ENCODE peak calls at places on chromosomes 3 and 15, in nine cellular contexts. V, P, X, D, R, S, F, N and L are unnamed samples. For H3K4me1, the result is how much of the 10 kb centered on the place peaks cover.

GRCh38 chr15:60589253-60589652 is 110.3 kb upstream of the ICE2 start:
- DNase-seq in P (no peak), X (no peak), N (no peak), F (no peak), V (no peak), S (no peak), R (no peak), D (no peak), L (no peak)

GRCh38 chr15:80769471-80770355 is 9.5 kb upstream of the CEMIP start:
- DNase-seq in V (no peak), X (no peak), F (no peak), R (no peak), N (no peak), P (no peak), D (no peak), S (no peak), L (no peak)

GRCh38 chr3:13258986-13259514 is 161.1 kb downstream of the NUP210 start:
- DNase-seq in F (no peak), N (no peak), S (no peak), X (no peak), P (no peak), R (no peak), V (no peak), D (no peak), L (no peak)

GRCh38 chr3:159532577-159532976 is 456.1 kb upstream of the IL12A start:
- DNase-seq in R (no peak), N (no peak), D (no peak), P (no peak), V (no peak), F (no peak), S (no peak), X (no peak), L (no peak)

GRCh38 chr3:175179055-175179454 is 319.9 kb downstream of the NAALADL2 start:
- DNase-seq in S (no peak), P (no peak), V (no peak), F (no peak), N (no peak), D (no peak), R (peak), X (no peak), L (no peak)

GRCh38 chr3:167691366-167691765 is 37.6 kb upstream of the WDR49 start:
- DNase-seq in F (peak), S (no peak), N (no peak), P (no peak), D (no peak), X (no peak), R (no peak), V (peak), L (no peak)

GRCh38 chr3:50210510-50211367 is 5.7 kb downstream of the SLC38A3 start:
- DNase-seq in V (no peak), N (no peak), X (no peak), F (no peak), S (peak), D (no peak), R (no peak), P (no peak), L (no peak)

GRCh38 chr15:98381446-98381845 is 266.9 kb upstream of the IGF1R start:
- DNase-seq in P (no peak), D (no peak), N (no peak), F (no peak), V (no peak), R (no peak), S (no peak), X (no peak), L (no peak)

GRCh38 chr3:62968128-62968527 is 92.9 kb upstream of the CADPS start:
- DNase-seq in R (no peak), P (no peak), X (no peak), N (no peak), F (no peak), V (no peak), D (no peak), S (no peak), L (no peak)

GRCh38 chr3:87260270-87260669 is 16.1 kb downstream of the POU1F1 start:
- DNase-seq in V (peak), N (peak), F (peak), R (peak), D (no peak), S (peak), X (peak), P (peak), L (no peak)

GRCh38 chr3:38566215-38566528 is 70.0 kb downstream of the EXOG start:
- DNase-seq in X (no peak), S (peak), P (peak), F (no peak), N (no peak), D (peak), V (no peak), R (no peak), L (no peak)

GRCh38 chr15:46714959-46715358 is 1002.3 kb upstream of the SEMA6D start:
- DNase-seq in N (no peak), S (no peak), R (no peak), V (no peak), D (no peak), X (no peak), P (no peak), F (no peak), L (no peak)

GRCh38 chr3:112979244-112979832 is 4.4 kb upstream of the CD200R1 start:
- DNase-seq in R (peak), N (peak), V (peak), F (peak), P (no peak), X (peak), D (no peak), S (no peak), L (no peak)

GRCh38 chr15:65981837-65982696 is 112.8 kb downstream of the RAB11A start:
- DNase-seq in S (peak), D (peak), R (no peak), P (peak), F (peak), X (peak), V (peak), N (no peak), L (no peak)

GRCh38 chr3:158520433-158520832 is 50.6 kb upstream of the MLF1 start:
- DNase-seq in V (no peak), P (no peak), F (no peak), D (no peak), R (no peak), S (no peak), N (no peak), X (no peak), L (no peak)

GRCh38 chr3:89025185-89025584 is 82.2 kb upstream of the EPHA3 start:
- DNase-seq in D (no peak), R (no peak), X (no peak), V (no peak), F (no peak), P (no peak), N (peak), S (no peak), L (no peak)

GRCh38 chr3:10166213-10166604 is 1.5 kb downstream of the IRAK2 start:
- DNase-seq in R (no peak), N (no peak), F (no peak), D (no peak), V (no peak), P (no peak), S (no peak), X (peak), L (no peak)
- H3K4me3 ChIP-seq in R (peak), N (peak), F (no peak), D (peak), V (no peak), P (no peak), S (no peak), X (no peak), L (no peak)

GRCh38 chr15:52252781-52253180 is 42.8 kb downstream of the MYO5C start:
- DNase-seq in R (peak), X (no peak), F (no peak), D (no peak), N (peak), P (no peak), S (no peak), V (no peak), L (no peak)
- H3K4me1 ChIP-seq in R (half or more), X (under half), F (under half), D (under half), N (under half), P (under half), S (under half), V (under half), L (under half)

GRCh38 chr3:140523600-140523999 is 154.3 kb upstream of the TRIM42 start:
- DNase-seq in D (no peak), P (no peak), F (no peak), X (no peak), N (no peak), R (no peak), V (no peak), S (no peak), L (no peak)
- H3K4me3 ChIP-seq in D (no peak), P (no peak), F (no peak), X (no peak), N (no peak), R (no peak), V (no peak), S (no peak), L (no peak)

DNA sequence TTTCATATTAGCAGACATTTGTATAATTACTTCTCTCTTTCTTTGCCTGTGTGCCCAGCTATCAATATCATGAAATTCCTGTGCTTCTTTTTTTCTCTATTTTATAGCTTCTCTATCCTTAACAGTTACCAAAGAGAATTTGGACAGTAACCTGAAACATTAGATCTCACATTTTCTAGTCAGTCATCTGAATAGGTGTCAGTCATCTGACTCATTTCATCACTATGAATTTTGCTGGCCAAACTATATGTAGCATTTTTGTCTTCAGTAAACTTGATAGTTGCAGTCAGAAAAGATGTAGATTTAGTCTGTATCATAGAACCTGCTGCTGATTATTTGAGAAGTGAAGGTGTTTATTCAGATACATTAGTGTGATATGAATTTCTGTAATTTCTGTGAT is 52.6 kb downstream of the HMG20A start:
- DNase-seq in X (no peak), N (no peak), R (no peak), F (no peak), S (no peak), V (no peak), P (no peak), D (no peak), L (no peak)
- H3K4me1 ChIP-seq in X (under half), N (under half), R (under half), F (under half), S (under half), V (under half), P (under half), D (under half), L (under half)

GRCh38 chr3:110813541-110813940 is 258.1 kb upstream of the NECTIN3 start:
- DNase-seq in P (no peak), F (no peak), N (peak), S (no peak), D (no peak), R (no peak), V (no peak), X (no peak), L (no peak)

GRCh38 chr3:110816008-110816407 is 255.6 kb upstream of the NECTIN3 start:
- DNase-seq in N (peak), P (no peak), S (no peak), F (no peak), R (no peak), V (no peak), X (no peak), D (no peak), L (no peak)

GRCh38 chr3:110811050-110811449 is 260.6 kb upstream of the NECTIN3 start:
- DNase-seq in D (no peak), P (no peak), N (peak), V (no peak), S (no peak), F (no peak), R (no peak), X (no peak), L (no peak)

GRCh38 chr3:110815008-110815583 is 256.5 kb upstream of the NECTIN3 start:
- DNase-seq in P (no peak), F (no peak), X (no peak), N (peak), V (no peak), R (peak), S (no peak), D (no peak), L (no peak)

GRCh38 chr3:110814170-110815007 is 257.2 kb upstream of the NECTIN3 start:
- DNase-seq in R (peak), X (no peak), F (peak), D (no peak), S (no peak), V (no peak), N (peak), P (no peak), L (no peak)
- H3K4me3 ChIP-seq in R (no peak), X (no peak), F (no peak), D (no peak), S (no peak), V (no peak), N (no peak), P (peak), L (no peak)

GRCh38 chr15:62799919-62800318 is 242.6 kb upstream of the TPM1 start:
- DNase-seq in F (no peak), X (no peak), S (peak), N (no peak), D (no peak), R (no peak), P (no peak), V (no peak), L (no peak)
- H3K4me1 ChIP-seq in F (under half), X (under half), S (under half), N (under half), D (under half), R (under half), P (under half), V (under half), L (under half)

GRCh38 chr3:194255252-194256039 is 95.7 kb downstream of the CPN2 start:
- DNase-seq in D (peak), X (peak), R (no peak), F (peak), S (peak), P (peak), N (peak), V (peak), L (peak)
- H3K4me3 ChIP-seq in D (no peak), X (peak), R (no peak), F (peak), S (no peak), P (no peak), N (no peak), V (peak), L (no peak)